ENCODE peak calls at places on chromosome 2, in seven cellular contexts. N is stomach, V is fibroblast of pulmonary artery, W is IMR-90, T is tibial artery, X is SK-N-SH, G is sigmoid colon. E is an unnamed sample.

GRCh38 chr2:4556136-4556535 is 852.8 kb downstream of the DCDC2C start:
- DNase-seq in N (no peak), V (no peak), W (no peak), T (no peak), X (no peak), G (no peak), E (no peak)

GRCh38 chr2:68937346-68938055 is 15.2 kb downstream of the GKN2 start:
- DNase-seq in N (no peak), V (no peak), W (no peak), T (no peak), X (no peak), G (no peak), E (no peak)

GRCh38 chr2:161586517-161587167 is 37.6 kb upstream of the SLC4A10 start:
- DNase-seq in N (no peak), V (peak), W (peak), T (no peak), X (peak), G (no peak), E (peak)

GRCh38 chr2:159518321-159519005 is 97.9 kb downstream of the BAZ2B start:
- DNase-seq in N (no peak), V (no peak), W (no peak), T (no peak), X (no peak), G (no peak), E (no peak)

GRCh38 chr2:129334696-129335095 is 644.8 kb upstream of the RAB6C start:
- DNase-seq in N (no peak), V (no peak), W (no peak), T (peak), X (no peak), G (no peak), E (no peak)

GRCh38 chr2:144516417-144516980 is 3.4 kb downstream of the ZEB2 start:
- DNase-seq in N (no peak), V (no peak), W (no peak), T (peak), X (peak), G (no peak), E (no peak)

GRCh38 chr2:190410171-190410570 is 2.0 kb downstream of the MFSD6 start:
- DNase-seq in N (no peak), V (no peak), W (no peak), T (no peak), X (no peak), G (no peak), E (no peak)

GRCh38 chr2:8511868-8512612 is 169.8 kb upstream of the ID2 start:
- DNase-seq in N (no peak), V (peak), W (peak), T (no peak), X (no peak), G (no peak), E (peak)

GRCh38 chr2:88694015-88694414 is 2.5 kb downstream of the RPIA start:
- DNase-seq in N (peak), V (no peak), W (no peak), T (no peak), X (no peak), G (no peak), E (no peak)

GRCh38 chr2:150974864-150975263 is 286.8 kb downstream of the RBM43 start:
- DNase-seq in N (no peak), V (no peak), W (no peak), T (no peak), X (no peak), G (no peak), E (no peak)

GRCh38 chr2:113831156-113831555 is 58.7 kb upstream of the ACTR3 start:
- DNase-seq in N (no peak), V (peak), W (peak), T (no peak), X (no peak), G (no peak), E (peak)

GRCh38 chr2:207505180-207505579 is 24.6 kb upstream of the CREB1 start:
- DNase-seq in N (no peak), V (no peak), W (no peak), T (no peak), X (no peak), G (no peak), E (no peak)

GRCh38 chr2:42788-43187 is 3.5 kb downstream of the FAM110C start:
- DNase-seq in N (peak), V (no peak), W (no peak), T (no peak), X (no peak), G (no peak), E (no peak)

GRCh38 chr2:150046211-150046610 is 441.3 kb downstream of the RND3 start:
- DNase-seq in N (no peak), V (peak), W (peak), T (no peak), X (no peak), G (no peak), E (peak)

GRCh38 chr2:169897834-169898233 is 70.6 kb downstream of the UBR3 start:
- DNase-seq in N (no peak), V (no peak), W (no peak), T (no peak), X (no peak), G (no peak), E (no peak)

GRCh38 chr2:44655401-44655864 is 286.1 kb upstream of the SIX3 start:
- DNase-seq in N (no peak), V (no peak), W (no peak), T (no peak), X (peak), G (no peak), E (no peak)

GRCh38 chr2:212448698-212449097 is 89.9 kb downstream of the ERBB4 start:
- DNase-seq in N (no peak), V (no peak), W (no peak), T (no peak), X (no peak), G (no peak), E (no peak)

GRCh38 chr2:156331572-156332451 is 709 bp downstream of the NR4A2 start:
- DNase-seq in N (peak), V (peak), W (peak), T (peak), X (peak), G (peak), E (peak)

GRCh38 chr2:45993476-45993991 is 303.7 kb upstream of the EPAS1 start:
- DNase-seq in N (peak), V (peak), W (peak), T (peak), X (peak), G (peak), E (peak)

GRCh38 chr2:70214365-70214764 is 23.5 kb upstream of the C2orf42 start:
- DNase-seq in N (no peak), V (no peak), W (no peak), T (no peak), X (no peak), G (no peak), E (no peak)

GRCh38 chr2:118089015-118089800 is 937 bp downstream of the INSIG2 start:
- DNase-seq in N (peak), V (peak), W (peak), T (no peak), X (peak), G (no peak), E (peak)

GRCh38 chr2:70202236-70202806 is 11.5 kb upstream of the C2orf42 start:
- DNase-seq in N (no peak), V (no peak), W (no peak), T (no peak), X (no peak), G (no peak), E (no peak)

GRCh38 chr2:200810252-200810650 is 1.5 kb upstream of the BZW1 start:
- DNase-seq in N (peak), V (peak), W (peak), T (peak), X (no peak), G (no peak), E (peak)

GRCh38 chr2:37026050-37026449 is 58.1 kb downstream of the HEATR5B start:
- DNase-seq in N (no peak), V (peak), W (no peak), T (no peak), X (peak), G (no peak), E (no peak)

GRCh38 chr2:208057108-208057507 is 31.8 kb upstream of the PLEKHM3 start:
- DNase-seq in N (no peak), V (no peak), W (no peak), T (no peak), X (no peak), G (no peak), E (no peak)

GRCh38 chr2:144201868-144202468 is 318.0 kb downstream of the ZEB2 start:
- DNase-seq in N (no peak), V (peak), W (peak), T (no peak), X (no peak), G (no peak), E (peak)

GRCh38 chr2:150125188-150125587 is 362.3 kb downstream of the RND3 start:
- DNase-seq in N (no peak), V (no peak), W (no peak), T (no peak), X (no peak), G (no peak), E (no peak)

GRCh38 chr2:112893801-112894200 is 17.2 kb upstream of the IL37 start:
- DNase-seq in N (no peak), V (peak), W (no peak), T (no peak), X (no peak), G (no peak), E (no peak)

GRCh38 chr2:23590227-23590869 is 205.4 kb downstream of the KLHL29 start:
- DNase-seq in N (no peak), V (no peak), W (no peak), T (no peak), X (no peak), G (peak), E (no peak)

GRCh38 chr2:130768191-130768855 is 13.0 kb downstream of the AMER3 start:
- DNase-seq in N (no peak), V (no peak), W (no peak), T (no peak), X (peak), G (no peak), E (no peak)

GRCh38 chr2:12717988-12718661 is 1.4 kb downstream of the TRIB2 start:
- DNase-seq in N (peak), V (peak), W (peak), T (peak), X (peak), G (peak), E (no peak)

GRCh38 chr2:213162515-213163118 is 11.2 kb upstream of the IKZF2 start:
- DNase-seq in N (no peak), V (peak), W (peak), T (no peak), X (no peak), G (no peak), E (no peak)

GRCh38 chr2:201132518-201132917 is 16.6 kb downstream of the CFLAR start:
- DNase-seq in N (no peak), V (no peak), W (no peak), T (no peak), X (no peak), G (no peak), E (no peak)

GRCh38 chr2:31125918-31126695 is 12.1 kb downstream of the GALNT14 start:
- DNase-seq in N (no peak), V (no peak), W (no peak), T (no peak), X (no peak), G (no peak), E (no peak)

DNA sequence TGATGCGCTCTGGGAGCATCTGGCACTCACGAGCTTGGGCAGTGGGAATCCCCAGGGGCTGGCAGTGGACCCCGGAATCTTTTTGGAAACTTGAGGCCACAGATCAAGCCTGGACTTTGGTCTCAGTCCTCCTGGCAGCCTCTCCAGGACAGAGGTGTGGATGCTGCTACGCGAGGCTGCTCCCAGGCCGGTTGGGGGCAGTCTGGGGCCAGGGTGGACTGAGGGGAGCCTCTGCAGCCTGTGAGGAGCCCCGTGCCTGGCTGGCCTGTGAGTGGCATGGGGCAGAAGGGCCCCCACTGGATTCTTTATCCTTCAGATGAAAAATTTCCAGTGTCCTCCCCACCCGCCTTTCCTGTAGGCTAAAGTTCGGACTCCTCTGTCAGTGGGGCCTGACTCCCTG is 12.7 kb upstream of the DES start:
- DNase-seq in N (no peak), V (no peak), W (no peak), T (peak), X (no peak), G (peak), E (peak)
- TF ChIP-seq CTCF in N (no peak), V (peak), W (peak), T (no peak), X (no peak), G (no peak), E (no peak)

GRCh38 chr2:237472909-237473308 is 14.1 kb upstream of the MLPH start:
- DNase-seq in N (no peak), V (no peak), W (no peak), T (no peak), X (no peak), G (no peak), E (no peak)

GRCh38 chr2:237474931-237475703 is 11.9 kb upstream of the MLPH start:
- DNase-seq in N (peak), V (peak), W (peak), T (peak), X (peak), G (peak), E (peak)

GRCh38 chr2:237475704-237476107 is 11.3 kb upstream of the MLPH start:
- DNase-seq in N (no peak), V (peak), W (peak), T (no peak), X (no peak), G (no peak), E (no peak)

GRCh38 chr2:237473474-237474453 is 13.3 kb upstream of the MLPH start:
- DNase-seq in N (no peak), V (no peak), W (peak), T (no peak), X (no peak), G (peak), E (no peak)

GRCh38 chr2:237474511-237474911 is 12.5 kb upstream of the MLPH start:
- DNase-seq in N (no peak), V (no peak), W (no peak), T (no peak), X (peak), G (peak), E (no peak)
- H3K4me3 ChIP-seq in N (peak), V (peak), W (peak), T (peak), X (peak), G (peak), E (peak)

GRCh38 chr2:42337356-42337820 is 23.6 kb downstream of the COX7A2L start:
- DNase-seq in N (no peak), V (no peak), W (no peak), T (no peak), X (no peak), G (no peak), E (no peak)
- TF ChIP-seq CTCF in N (no peak), V (peak), W (no peak), T (no peak), X (peak), G (no peak), E (no peak)

GRCh38 chr2:85823951-85824350 is 64.8 kb downstream of the ST3GAL5 start:
- DNase-seq in N (no peak), V (no peak), W (no peak), T (no peak), X (no peak), G (no peak), E (no peak)

GRCh38 chr2:85828725-85829124 is 60.1 kb downstream of the ST3GAL5 start:
- DNase-seq in N (no peak), V (no peak), W (no peak), T (no peak), X (no peak), G (no peak), E (no peak)

GRCh38 chr2:85827879-85828569 is 60.8 kb downstream of the ST3GAL5 start:
- DNase-seq in N (no peak), V (no peak), W (no peak), T (peak), X (no peak), G (no peak), E (no peak)

GRCh38 chr2:85830645-85831044 is 58.1 kb downstream of the ST3GAL5 start:
- DNase-seq in N (no peak), V (no peak), W (no peak), T (no peak), X (no peak), G (no peak), E (no peak)

DNA sequence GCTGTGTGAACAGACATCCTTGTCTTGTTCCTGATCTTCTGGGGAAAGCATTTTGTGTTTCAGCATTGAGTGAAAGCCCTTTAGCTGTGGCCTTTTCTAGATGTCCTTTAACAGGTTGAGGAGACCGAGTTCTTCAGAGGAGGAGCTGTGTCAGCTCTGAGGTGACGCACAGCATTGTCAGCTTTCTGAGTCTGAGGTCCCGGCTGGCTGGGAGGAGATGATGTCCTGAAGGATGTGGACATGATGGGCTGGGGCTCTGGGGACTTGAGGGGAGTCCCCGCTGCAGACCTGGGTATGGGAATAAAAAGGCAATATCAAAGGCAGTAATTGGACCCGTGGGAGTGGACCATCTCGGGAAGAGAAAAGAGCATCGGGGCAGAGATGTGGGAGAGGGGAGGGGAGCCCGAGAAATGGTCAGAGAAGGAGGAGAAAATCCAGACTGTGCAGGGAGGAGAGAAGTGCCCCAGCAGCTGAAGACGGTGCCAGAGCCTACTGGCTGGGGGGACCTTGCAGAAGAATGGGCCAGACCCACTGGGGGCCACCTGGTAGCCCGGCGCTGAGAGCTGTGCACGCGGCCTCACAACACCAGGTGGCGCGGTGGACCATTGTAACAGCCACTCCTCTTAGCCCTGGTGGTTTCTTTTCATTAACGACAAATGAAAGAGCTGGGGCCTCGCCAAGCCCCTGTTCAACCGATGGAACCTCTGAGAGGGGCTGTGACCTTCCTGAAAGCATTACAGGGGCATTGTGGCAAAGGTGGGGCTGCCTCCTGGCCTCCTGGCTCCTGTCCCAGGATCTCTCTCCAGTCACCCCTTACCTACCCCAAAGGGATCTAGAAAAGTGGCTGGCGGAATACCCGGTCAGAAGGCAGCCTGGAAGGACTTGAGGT is 61.6 kb downstream of the ST3GAL5 start:
- DNase-seq in N (peak), V (peak), W (peak), T (peak), X (peak), G (peak), E (peak)
- H3K4me3 ChIP-seq in N (peak), V (no peak), W (no peak), T (no peak), X (peak), G (no peak), E (peak)

DNA sequence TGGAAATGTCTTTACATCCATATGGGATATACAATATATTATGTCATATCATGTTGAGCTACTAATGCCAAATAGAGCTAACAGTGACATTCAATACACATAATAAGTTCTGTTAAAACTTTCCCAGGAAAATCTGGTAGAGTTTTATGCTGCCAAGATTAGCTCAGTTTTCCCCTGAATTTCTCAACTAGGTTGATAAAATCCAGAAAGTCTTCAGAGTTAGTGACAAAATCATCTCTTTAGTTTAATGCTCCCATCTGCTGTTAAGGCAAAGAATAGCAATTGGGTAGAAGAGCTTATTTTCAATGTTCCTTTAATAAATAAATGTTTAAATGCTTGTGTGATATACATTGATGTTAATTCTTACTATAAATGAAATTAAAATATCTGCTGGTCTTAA is 10.0 kb downstream of the COL3A1 start:
- DNase-seq in N (no peak), V (peak), W (peak), T (no peak), X (no peak), G (no peak), E (no peak)
- TF ChIP-seq CTCF in N (no peak), V (peak), W (peak), T (peak), X (peak), G (no peak), E (peak)

GRCh38 chr2:74424139-74424992 is 2.8 kb downstream of the WDR54 start:
- DNase-seq in N (no peak), V (no peak), W (no peak), T (no peak), X (no peak), G (peak), E (peak)

GRCh38 chr2:74426181-74426758 is 4.7 kb downstream of the WDR54 start:
- DNase-seq in N (no peak), V (no peak), W (no peak), T (no peak), X (no peak), G (peak), E (no peak)

GRCh38 chr2:74423226-74424095 is 1.9 kb downstream of the WDR54 start:
- DNase-seq in N (no peak), V (no peak), W (no peak), T (no peak), X (peak), G (peak), E (no peak)

GRCh38 chr2:74425523-74425922 is 4.0 kb downstream of the WDR54 start:
- DNase-seq in N (no peak), V (no peak), W (no peak), T (no peak), X (peak), G (peak), E (peak)

DNA sequence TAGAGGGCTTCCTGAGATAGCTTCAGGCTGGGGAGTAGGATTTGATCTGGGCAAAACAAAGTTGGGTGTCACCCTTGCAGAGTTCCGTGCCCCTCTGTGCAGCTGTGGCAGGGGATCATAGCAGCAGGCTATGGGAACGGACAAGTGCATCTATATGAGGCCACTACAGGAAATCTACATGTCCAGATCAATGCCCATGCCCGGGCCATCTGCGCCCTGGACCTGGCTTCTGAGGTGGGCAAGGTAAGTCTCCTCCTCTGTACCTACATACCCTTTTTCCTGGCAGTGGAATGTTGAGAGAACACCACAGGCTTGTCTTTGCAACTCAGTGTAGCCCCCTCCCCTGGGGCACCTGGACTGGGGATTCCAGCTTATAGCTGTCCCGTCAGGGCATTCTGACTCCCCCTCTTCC is 3.5 kb downstream of the WDR54 start:
- DNase-seq in N (no peak), V (no peak), W (no peak), T (no peak), X (no peak), G (no peak), E (no peak)
- H3K4me3 ChIP-seq in N (no peak), V (no peak), W (no peak), T (no peak), X (no peak), G (no peak), E (no peak)

DNA sequence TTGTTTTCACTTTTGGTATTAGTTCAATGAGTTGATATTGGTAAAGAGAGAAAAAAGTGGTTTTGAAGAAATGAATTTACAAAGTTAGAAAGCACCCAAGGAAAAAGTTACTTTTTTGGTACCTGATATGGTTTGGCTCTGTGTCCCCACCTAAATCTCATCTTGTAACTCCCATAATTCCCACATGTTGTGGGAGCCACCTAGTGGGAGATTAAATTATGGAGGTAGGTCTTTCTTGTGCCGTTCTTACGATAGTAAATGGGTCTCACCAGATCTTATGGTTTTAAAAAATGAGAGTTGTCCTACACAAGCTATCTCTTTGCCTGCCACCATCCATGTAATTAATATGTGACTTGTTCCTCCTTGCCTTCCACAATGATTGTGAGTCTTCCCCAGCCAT is 965.6 kb upstream of the NRXN1 start:
- DNase-seq in N (no peak), V (peak), W (no peak), T (no peak), X (no peak), G (no peak), E (peak)
- TF ChIP-seq CTCF in N (no peak), V (peak), W (no peak), T (no peak), X (peak), G (no peak), E (no peak)

E was measured in foreskin fibroblast.